ENCODE peak calls at places on chromosomes 13 and 19, in eight cellular contexts. N, Z, G, M, C, P, I and H are unnamed samples.

GRCh38 chr19:6161271-6161850 is 25.9 kb downstream of the ACSBG2 start:
- DNase-seq in M (peak), C (peak), Z (no peak), P (peak), G (no peak), N (no peak), I (no peak), H (no peak)

GRCh38 chr13:32734511-32734910 is 148.3 kb downstream of the PDS5B start:
- DNase-seq in C (no peak), I (peak), G (no peak), M (no peak), Z (no peak), N (peak), P (peak), H (no peak)

GRCh38 chr19:8504171-8504570 is 1.7 kb upstream of the PRAM1 start:
- DNase-seq in I (no peak), M (no peak), P (no peak), G (no peak), C (no peak), Z (no peak), N (no peak), H (no peak)

GRCh38 chr19:6519289-6519688 is 11.5 kb upstream of the TNFSF9 start:
- DNase-seq in P (peak), I (peak), Z (no peak), C (no peak), N (peak), M (no peak), G (no peak), H (no peak)

GRCh38 chr13:33186851-33187250 is 98.7 kb downstream of the STARD13 start:
- DNase-seq in C (no peak), P (no peak), I (no peak), M (no peak), N (no peak), G (no peak), Z (no peak), H (no peak)

GRCh38 chr13:107203146-107203847 is 635.4 kb upstream of the ARGLU1 start:
- DNase-seq in P (peak), N (no peak), I (no peak), Z (no peak), G (no peak), M (no peak), C (peak), H (no peak)

GRCh38 chr13:110663044-110663443 is 42.9 kb downstream of the CARS2 start:
- DNase-seq in C (no peak), N (no peak), Z (no peak), G (no peak), I (no peak), M (no peak), P (no peak), H (no peak)

GRCh38 chr19:20840371-20840770 is 64.3 kb downstream of the ZNF66 start:
- DNase-seq in N (no peak), C (no peak), G (no peak), P (peak), Z (no peak), M (no peak), I (no peak), H (no peak)

GRCh38 chr13:79533781-79534400 is 52.9 kb downstream of the NDFIP2 start:
- DNase-seq in I (no peak), C (no peak), Z (no peak), M (no peak), N (no peak), P (no peak), G (no peak), H (no peak)

GRCh38 chr13:105538346-105538745 is 997.1 kb downstream of the EFNB2 start:
- DNase-seq in P (no peak), C (no peak), I (no peak), N (no peak), Z (no peak), G (no peak), M (no peak), H (no peak)

GRCh38 chr13:50460366-50460765 is 383.1 kb downstream of the DLEU7 start:
- DNase-seq in P (no peak), M (no peak), Z (no peak), C (no peak), I (no peak), G (no peak), N (no peak), H (peak)

GRCh38 chr19:1069009-1069779 is 2.2 kb downstream of the ARHGAP45 start:
- DNase-seq in I (no peak), P (no peak), N (no peak), M (peak), C (peak), G (peak), Z (peak), H (no peak)

GRCh38 chr19:52734340-52734892 is 428 bp downstream of the ZNF611 start:
- DNase-seq in G (peak), Z (peak), N (no peak), I (no peak), P (peak), M (peak), C (peak), H (no peak)

GRCh38 chr13:37657134-37657533 is 58.6 kb upstream of the POSTN start:
- DNase-seq in Z (no peak), N (no peak), G (no peak), M (no peak), P (peak), C (no peak), I (no peak), H (no peak)

GRCh38 chr13:49985129-49985528 is 11.7 kb upstream of the TRIM13 start:
- DNase-seq in N (no peak), I (no peak), G (no peak), C (no peak), P (no peak), M (no peak), Z (no peak), H (peak)

GRCh38 chr13:82002693-82003092 is 1661.8 kb upstream of the SPRY2 start:
- DNase-seq in I (no peak), P (no peak), Z (no peak), G (no peak), N (no peak), M (no peak), C (no peak), H (no peak)

GRCh38 chr19:934865-935422 is 9.1 kb downstream of the ARID3A start:
- DNase-seq in I (no peak), Z (peak), P (no peak), N (no peak), C (no peak), G (peak), M (peak), H (peak)

GRCh38 chr13:104422668-104423067 is 1356.5 kb upstream of the SLC10A2 start:
- DNase-seq in N (no peak), M (no peak), P (peak), Z (no peak), G (no peak), I (no peak), C (no peak), H (no peak)

GRCh38 chr13:50616101-50616500 is 227.4 kb downstream of the DLEU7 start:
- DNase-seq in G (no peak), M (no peak), N (no peak), Z (no peak), P (peak), I (no peak), C (no peak), H (no peak)

GRCh38 chr13:40666905-40667621 is 622 bp upstream of the FOXO1 start:
- DNase-seq in M (peak), P (no peak), I (no peak), Z (peak), C (no peak), G (peak), N (no peak), H (no peak)

GRCh38 chr19:7605490-7606222 is 10.0 kb downstream of the CAMSAP3 start:
- DNase-seq in P (peak), N (no peak), I (no peak), G (no peak), Z (no peak), C (peak), M (no peak), H (no peak)

GRCh38 chr13:22757530-22758120 is 423.2 kb upstream of the SGCG start:
- DNase-seq in G (no peak), N (no peak), C (no peak), Z (no peak), I (no peak), M (no peak), P (peak), H (no peak)

GRCh38 chr19:33261511-33262192 is 36.0 kb upstream of the SLC7A10 start:
- DNase-seq in C (no peak), I (no peak), P (no peak), Z (no peak), N (no peak), G (no peak), M (no peak), H (no peak)

GRCh38 chr13:101211261-101211660 is 205.0 kb downstream of the NALCN start:
- DNase-seq in C (no peak), P (peak), Z (no peak), N (peak), M (no peak), G (no peak), I (no peak), H (no peak)

GRCh38 chr19:1042689-1043511 is 3.0 kb downstream of the ABCA7 start:
- DNase-seq in I (no peak), C (no peak), M (no peak), N (no peak), G (no peak), Z (no peak), P (no peak), H (no peak)

GRCh38 chr13:27437126-27437525 is 12.7 kb downstream of the GTF3A start:
- DNase-seq in C (no peak), N (no peak), Z (no peak), I (no peak), P (no peak), M (no peak), G (no peak), H (no peak)

GRCh38 chr19:7662657-7663056 is 6.2 kb upstream of the RETN start:
- DNase-seq in P (no peak), Z (no peak), I (no peak), G (no peak), N (no peak), M (no peak), C (no peak), H (no peak)

GRCh38 chr19:21841081-21841783 is 5.2 kb upstream of the ZNF43 start:
- DNase-seq in G (no peak), Z (no peak), C (no peak), M (no peak), P (no peak), N (no peak), I (no peak), H (no peak)

GRCh38 chr13:41746259-41746658 is 214.7 kb downstream of the VWA8 start:
- DNase-seq in G (no peak), P (peak), Z (no peak), C (no peak), N (peak), M (no peak), I (peak), H (no peak)

GRCh38 chr13:23180711-23181110 is at the start of gene SGCG:
- DNase-seq in I (no peak), G (no peak), M (no peak), N (no peak), P (no peak), C (no peak), Z (no peak), H (no peak)

GRCh38 chr19:4870025-4870700 is 2.7 kb upstream of the PLIN3 start:
- DNase-seq in M (peak), P (peak), N (peak), G (no peak), I (peak), Z (no peak), C (no peak), H (no peak)

GRCh38 chr19:41000310-41000737 is 9.2 kb downstream of the CYP2B6 start:
- DNase-seq in G (no peak), I (no peak), P (peak), N (no peak), M (no peak), Z (peak), C (no peak), H (no peak)

GRCh38 chr19:18340990-18341868 is 831 bp downstream of the PGPEP1 start:
- DNase-seq in I (no peak), G (peak), Z (peak), P (no peak), C (peak), M (peak), N (no peak), H (no peak)

GRCh38 chr19:47094557-47095517 is 18.7 kb downstream of the ZC3H4 start:
- DNase-seq in I (no peak), C (peak), G (no peak), Z (no peak), P (peak), N (no peak), M (no peak), H (no peak)

GRCh38 chr13:94139393-94139995 is 340.0 kb downstream of the DCT start:
- DNase-seq in M (no peak), N (no peak), Z (no peak), C (no peak), G (no peak), I (no peak), P (no peak), H (no peak)

GRCh38 chr13:35988648-35989081 is 142.5 kb downstream of the DCLK1 start:
- DNase-seq in Z (no peak), P (no peak), N (peak), G (no peak), C (no peak), M (no peak), I (no peak), H (no peak)

GRCh38 chr19:28239270-28239669 is 973.7 kb downstream of the UQCRFS1 start:
- DNase-seq in I (no peak), M (no peak), Z (no peak), C (peak), P (no peak), N (no peak), G (no peak), H (no peak)

GRCh38 chr13:94112227-94112626 is 367.3 kb downstream of the DCT start:
- DNase-seq in G (no peak), I (peak), C (no peak), P (peak), Z (no peak), N (peak), M (no peak), H (no peak)

DNA sequence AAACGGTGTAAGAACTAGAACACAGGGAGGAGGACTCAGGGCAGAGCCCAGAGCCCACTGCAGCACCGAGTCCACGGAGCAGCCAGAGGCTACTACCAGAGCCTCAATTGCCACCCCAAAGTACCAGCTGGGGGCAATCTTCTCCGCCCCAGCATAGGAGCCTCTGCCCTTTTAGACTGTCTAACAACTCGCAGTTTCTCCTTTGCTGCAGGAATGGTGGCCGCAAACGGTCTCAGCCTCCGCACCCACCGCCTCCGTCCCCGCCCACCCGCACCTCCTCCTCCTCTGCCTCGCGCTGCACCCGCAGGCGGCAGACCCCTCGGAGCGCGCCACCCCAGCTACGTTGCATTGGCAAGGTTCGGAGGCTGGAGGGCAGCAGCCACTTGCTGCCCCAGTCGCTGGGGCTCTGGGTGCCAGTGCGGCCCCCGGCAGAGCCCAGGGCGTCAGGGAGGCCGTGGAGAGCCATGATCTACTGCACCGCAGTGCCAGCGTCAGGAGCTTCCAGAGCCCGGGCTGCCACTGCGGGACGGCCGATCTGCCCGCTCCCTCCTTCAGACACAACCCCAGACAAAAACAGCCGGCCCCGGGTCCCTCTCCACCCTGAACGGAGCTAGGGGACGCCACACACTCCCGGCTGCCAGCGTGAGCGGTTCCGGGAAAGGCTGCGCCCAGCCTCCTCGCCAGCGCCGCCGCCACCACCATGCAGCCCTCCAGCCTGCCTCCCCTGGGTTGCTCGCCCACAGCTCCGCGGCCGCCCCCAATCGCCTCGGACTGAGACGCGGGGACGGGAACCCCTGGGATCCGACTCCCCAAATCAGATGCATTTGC is 1.8 kb downstream of the FGF14 start:
- DNase-seq in N (no peak), G (peak), Z (peak), I (no peak), M (peak), C (no peak), P (peak), H (no peak)
- TF ChIP-seq CTCF in N (peak), G (no peak), Z (peak), I (no peak), M (no peak), C (no peak), P (no peak), H (no peak)

DNA sequence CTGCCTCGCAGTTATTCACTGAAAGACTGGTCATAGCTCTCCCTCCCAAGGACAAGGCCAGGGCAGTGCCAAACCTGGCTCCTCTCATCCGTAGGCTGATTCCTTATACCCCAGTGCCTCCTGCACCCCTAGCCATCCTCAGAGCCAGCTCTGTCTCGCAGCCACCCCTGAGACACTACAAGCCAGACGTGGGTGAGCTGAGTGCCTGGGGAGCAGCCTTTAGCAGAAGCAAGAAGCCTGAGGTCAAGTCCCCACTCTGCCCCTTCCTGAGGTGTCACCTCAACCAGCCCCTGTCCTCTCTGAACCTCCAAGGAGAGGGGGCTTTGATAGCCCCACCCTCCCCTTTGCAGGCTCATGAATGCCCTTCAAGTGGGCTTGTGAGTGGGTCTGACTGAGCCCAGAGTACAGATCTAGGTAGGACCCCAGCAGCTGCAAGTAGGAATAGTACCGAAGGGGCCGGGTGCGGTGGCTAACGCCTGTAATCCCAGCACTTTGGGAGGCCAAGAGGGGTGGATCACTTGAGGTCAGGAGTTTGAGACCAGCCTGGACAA is 14.8 kb upstream of the AKAP8L start:
- DNase-seq in I (no peak), C (no peak), G (no peak), M (no peak), P (no peak), N (no peak), Z (no peak), H (no peak)
- H3K4me3 ChIP-seq in I (peak), C (peak), G (peak), M (peak), P (peak), N (peak), Z (no peak), H (peak)

DNA sequence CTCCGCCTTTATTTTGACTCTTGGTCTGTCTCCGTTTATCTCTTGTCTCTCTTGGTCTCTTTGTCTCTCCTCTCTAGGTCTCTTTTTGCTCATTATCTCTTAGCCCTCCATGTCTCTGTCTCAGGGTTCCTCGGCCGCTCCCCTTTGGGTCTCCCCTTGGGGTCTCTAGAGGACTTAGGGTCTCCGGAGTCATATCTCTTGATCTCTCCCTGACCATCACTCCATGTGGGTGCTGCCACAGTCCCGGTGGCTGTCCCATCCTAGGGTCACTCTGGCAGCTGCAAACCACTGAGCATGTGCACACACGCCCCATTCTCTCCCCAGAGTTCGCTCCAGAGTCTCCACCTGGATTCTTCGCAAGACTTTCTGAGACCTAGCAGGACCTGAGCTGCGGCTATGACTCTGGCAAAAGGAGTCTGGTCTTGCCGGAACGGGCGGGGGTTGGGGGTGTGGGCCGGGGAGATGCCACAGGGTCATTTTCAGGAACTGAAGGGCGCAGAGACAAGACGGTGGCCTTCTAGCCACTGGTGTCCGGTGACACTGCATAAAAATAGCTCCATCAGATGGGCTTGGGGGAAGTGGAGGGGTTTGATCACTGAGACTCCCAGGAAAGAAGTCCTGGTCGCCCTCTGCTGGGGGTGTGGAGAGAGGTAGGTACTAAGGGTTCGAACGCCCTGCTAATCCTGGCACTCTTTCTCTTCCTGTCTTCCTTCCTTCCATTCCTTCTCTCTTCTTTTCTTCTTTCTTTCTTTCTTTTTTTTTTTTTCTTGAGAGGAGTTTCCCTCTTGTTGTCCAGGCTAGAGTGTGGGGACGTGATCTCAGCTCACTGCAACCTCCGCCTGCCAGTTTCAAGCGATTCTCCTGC is 1.2 kb upstream of the KCNA7 start:
- DNase-seq in P (peak), N (no peak), M (no peak), I (no peak), C (peak), G (no peak), Z (no peak), H (no peak)
- TF ChIP-seq CTCF in P (peak), N (peak), M (peak), I (peak), C (peak), G (peak), Z (peak), H (peak)

GRCh38 chr19:46000497-46001246 is 5.4 kb downstream of the CCDC61 start:
- DNase-seq in G (peak), N (no peak), Z (no peak), C (peak), P (peak), I (no peak), M (peak), H (no peak)
- H3K4me3 ChIP-seq in G (peak), N (no peak), Z (no peak), C (no peak), P (peak), I (peak), M (no peak), H (no peak)

GRCh38 chr19:12521996-12522395 is 29.3 kb downstream of the ZNF564 start:
- DNase-seq in N (no peak), I (no peak), M (no peak), G (no peak), P (no peak), Z (no peak), C (peak), H (no peak)
- TF ChIP-seq CTCF in N (no peak), I (no peak), M (no peak), G (no peak), P (peak), Z (no peak), C (peak), H (peak)

GRCh38 chr19:48993175-48994034 is at the start of the genes GYS1 and RUVBL2:
- DNase-seq in G (peak), Z (peak), I (peak), M (peak), P (peak), N (peak), C (peak), H (peak)
- H3K4me3 ChIP-seq in G (peak), Z (peak), I (peak), M (peak), P (peak), N (peak), C (peak), H (peak)